ENCODE peak calls at places on chromosomes 12 and 14, in ten cellular contexts. One of them, this sample, is unnamed.

GRCh38 chr12:120357104-120357503 is 11.9 kb downstream of the MSI1 start:
- DNase-seq in SW480: no peak
- DNase-seq in stimulated activated CD4-positive, alpha-beta T cell treated with anti-CD3 and anti-CD28 coated beads, TNF-alpha, amount 100 ng/mL, for 4 hours: no peak
- DNase-seq in RCC 7860: no peak
- DNase-seq in transverse colon: no peak
- DNase-seq in astrocyte of the cerebellum: no peak
- DNase-seq in aorta: no peak
- DNase-seq in central memory CD8-positive, alpha-beta T cell: no peak
- DNase-seq in T-helper 1 cell: no peak
- DNase-seq in dermis blood vessel endothelial cell: no peak
- DNase-seq in this sample: no peak

GRCh38 chr14:73662439-73663056 is 17.8 kb downstream of the DNAL1 start:
- DNase-seq in SW480: peak
- DNase-seq in stimulated activated CD4-positive, alpha-beta T cell treated with anti-CD3 and anti-CD28 coated beads, TNF-alpha, amount 100 ng/mL, for 4 hours: no peak
- DNase-seq in RCC 7860: peak
- DNase-seq in transverse colon: no peak
- DNase-seq in astrocyte of the cerebellum: peak
- DNase-seq in aorta: no peak
- DNase-seq in central memory CD8-positive, alpha-beta T cell: no peak
- DNase-seq in T-helper 1 cell: no peak
- DNase-seq in dermis blood vessel endothelial cell: peak
- DNase-seq in this sample: no peak

GRCh38 chr12:32549675-32550079 is 129.4 kb upstream of the DNM1L start:
- DNase-seq in SW480: no peak
- DNase-seq in stimulated activated CD4-positive, alpha-beta T cell treated with anti-CD3 and anti-CD28 coated beads, TNF-alpha, amount 100 ng/mL, for 4 hours: no peak
- DNase-seq in RCC 7860: no peak
- DNase-seq in transverse colon: no peak
- DNase-seq in astrocyte of the cerebellum: no peak
- DNase-seq in aorta: no peak
- DNase-seq in central memory CD8-positive, alpha-beta T cell: no peak
- DNase-seq in T-helper 1 cell: no peak
- DNase-seq in dermis blood vessel endothelial cell: no peak
- DNase-seq in this sample: no peak

GRCh38 chr14:69610859-69611263 is 535 bp upstream of the SUSD6 start:
- DNase-seq in SW480: no peak
- DNase-seq in stimulated activated CD4-positive, alpha-beta T cell treated with anti-CD3 and anti-CD28 coated beads, TNF-alpha, amount 100 ng/mL, for 4 hours: no peak
- DNase-seq in RCC 7860: no peak
- DNase-seq in transverse colon: no peak
- DNase-seq in astrocyte of the cerebellum: no peak
- DNase-seq in aorta: no peak
- DNase-seq in central memory CD8-positive, alpha-beta T cell: no peak
- DNase-seq in T-helper 1 cell: no peak
- DNase-seq in dermis blood vessel endothelial cell: peak
- DNase-seq in this sample: no peak

GRCh38 chr12:130119241-130119861 is 42.9 kb upstream of the FZD10 start:
- DNase-seq in SW480: no peak
- DNase-seq in stimulated activated CD4-positive, alpha-beta T cell treated with anti-CD3 and anti-CD28 coated beads, TNF-alpha, amount 100 ng/mL, for 4 hours: no peak
- DNase-seq in RCC 7860: no peak
- DNase-seq in transverse colon: no peak
- DNase-seq in astrocyte of the cerebellum: no peak
- DNase-seq in aorta: no peak
- DNase-seq in central memory CD8-positive, alpha-beta T cell: no peak
- DNase-seq in T-helper 1 cell: no peak
- DNase-seq in dermis blood vessel endothelial cell: no peak
- DNase-seq in this sample: no peak

GRCh38 chr14:76953196-76953945 is 75.1 kb downstream of the IRF2BPL start:
- DNase-seq in SW480: peak
- DNase-seq in stimulated activated CD4-positive, alpha-beta T cell treated with anti-CD3 and anti-CD28 coated beads, TNF-alpha, amount 100 ng/mL, for 4 hours: peak
- DNase-seq in RCC 7860: peak
- DNase-seq in transverse colon: peak
- DNase-seq in astrocyte of the cerebellum: peak
- DNase-seq in aorta: peak
- DNase-seq in central memory CD8-positive, alpha-beta T cell: no peak
- DNase-seq in T-helper 1 cell: peak
- DNase-seq in dermis blood vessel endothelial cell: peak
- DNase-seq in this sample: peak

GRCh38 chr12:113109872-113110623 is 25.5 kb downstream of the RASAL1 start:
- DNase-seq in SW480: no peak
- DNase-seq in stimulated activated CD4-positive, alpha-beta T cell treated with anti-CD3 and anti-CD28 coated beads, TNF-alpha, amount 100 ng/mL, for 4 hours: no peak
- DNase-seq in RCC 7860: no peak
- DNase-seq in transverse colon: no peak
- DNase-seq in astrocyte of the cerebellum: no peak
- DNase-seq in aorta: no peak
- DNase-seq in central memory CD8-positive, alpha-beta T cell: no peak
- DNase-seq in T-helper 1 cell: no peak
- DNase-seq in dermis blood vessel endothelial cell: no peak
- DNase-seq in this sample: no peak

GRCh38 chr14:96090441-96091148 is 51.4 kb downstream of the C14orf132 start:
- DNase-seq in SW480: no peak
- DNase-seq in stimulated activated CD4-positive, alpha-beta T cell treated with anti-CD3 and anti-CD28 coated beads, TNF-alpha, amount 100 ng/mL, for 4 hours: no peak
- DNase-seq in RCC 7860: no peak
- DNase-seq in transverse colon: peak
- DNase-seq in astrocyte of the cerebellum: peak
- DNase-seq in aorta: peak
- DNase-seq in central memory CD8-positive, alpha-beta T cell: no peak
- DNase-seq in T-helper 1 cell: no peak
- DNase-seq in dermis blood vessel endothelial cell: no peak
- DNase-seq in this sample: peak

GRCh38 chr12:63967781-63968180 is 123.3 kb downstream of the SRGAP1 start:
- DNase-seq in SW480: no peak
- DNase-seq in stimulated activated CD4-positive, alpha-beta T cell treated with anti-CD3 and anti-CD28 coated beads, TNF-alpha, amount 100 ng/mL, for 4 hours: no peak
- DNase-seq in RCC 7860: no peak
- DNase-seq in transverse colon: no peak
- DNase-seq in astrocyte of the cerebellum: no peak
- DNase-seq in aorta: no peak
- DNase-seq in central memory CD8-positive, alpha-beta T cell: no peak
- DNase-seq in T-helper 1 cell: no peak
- DNase-seq in dermis blood vessel endothelial cell: peak
- DNase-seq in this sample: no peak

GRCh38 chr12:128644664-128645296 is 179.0 kb downstream of the SLC15A4 start:
- DNase-seq in SW480: peak
- DNase-seq in stimulated activated CD4-positive, alpha-beta T cell treated with anti-CD3 and anti-CD28 coated beads, TNF-alpha, amount 100 ng/mL, for 4 hours: no peak
- DNase-seq in RCC 7860: no peak
- DNase-seq in transverse colon: peak
- DNase-seq in astrocyte of the cerebellum: no peak
- DNase-seq in aorta: no peak
- DNase-seq in central memory CD8-positive, alpha-beta T cell: peak
- DNase-seq in T-helper 1 cell: no peak
- DNase-seq in dermis blood vessel endothelial cell: peak
- DNase-seq in this sample: no peak

GRCh38 chr14:74018029-74018703 is 922 bp downstream of the ENTPD5 start:
- DNase-seq in SW480: peak
- DNase-seq in stimulated activated CD4-positive, alpha-beta T cell treated with anti-CD3 and anti-CD28 coated beads, TNF-alpha, amount 100 ng/mL, for 4 hours: no peak
- DNase-seq in RCC 7860: peak
- DNase-seq in transverse colon: no peak
- DNase-seq in astrocyte of the cerebellum: peak
- DNase-seq in aorta: no peak
- DNase-seq in central memory CD8-positive, alpha-beta T cell: no peak
- DNase-seq in T-helper 1 cell: no peak
- DNase-seq in dermis blood vessel endothelial cell: peak
- DNase-seq in this sample: no peak

GRCh38 chr12:116092776-116093175 is 184.7 kb downstream of the MED13L start:
- DNase-seq in SW480: no peak
- DNase-seq in stimulated activated CD4-positive, alpha-beta T cell treated with anti-CD3 and anti-CD28 coated beads, TNF-alpha, amount 100 ng/mL, for 4 hours: no peak
- DNase-seq in RCC 7860: no peak
- DNase-seq in transverse colon: no peak
- DNase-seq in astrocyte of the cerebellum: no peak
- DNase-seq in aorta: no peak
- DNase-seq in central memory CD8-positive, alpha-beta T cell: no peak
- DNase-seq in T-helper 1 cell: no peak
- DNase-seq in dermis blood vessel endothelial cell: no peak
- DNase-seq in this sample: no peak

GRCh38 chr14:66509874-66510273 is 1.9 kb downstream of the GPHN start:
- DNase-seq in SW480: no peak
- DNase-seq in stimulated activated CD4-positive, alpha-beta T cell treated with anti-CD3 and anti-CD28 coated beads, TNF-alpha, amount 100 ng/mL, for 4 hours: no peak
- DNase-seq in RCC 7860: no peak
- DNase-seq in transverse colon: no peak
- DNase-seq in astrocyte of the cerebellum: no peak
- DNase-seq in aorta: no peak
- DNase-seq in central memory CD8-positive, alpha-beta T cell: no peak
- DNase-seq in T-helper 1 cell: no peak
- DNase-seq in dermis blood vessel endothelial cell: peak
- DNase-seq in this sample: no peak

GRCh38 chr12:122116707-122117535 is 38.4 kb downstream of the MLXIP start:
- DNase-seq in SW480: peak
- DNase-seq in stimulated activated CD4-positive, alpha-beta T cell treated with anti-CD3 and anti-CD28 coated beads, TNF-alpha, amount 100 ng/mL, for 4 hours: no peak
- DNase-seq in RCC 7860: no peak
- DNase-seq in transverse colon: peak
- DNase-seq in astrocyte of the cerebellum: no peak
- DNase-seq in aorta: peak
- DNase-seq in central memory CD8-positive, alpha-beta T cell: no peak
- DNase-seq in T-helper 1 cell: no peak
- DNase-seq in dermis blood vessel endothelial cell: no peak
- DNase-seq in this sample: no peak

GRCh38 chr14:85254718-85255117 is 275.2 kb upstream of the FLRT2 start:
- DNase-seq in SW480: no peak
- DNase-seq in stimulated activated CD4-positive, alpha-beta T cell treated with anti-CD3 and anti-CD28 coated beads, TNF-alpha, amount 100 ng/mL, for 4 hours: no peak
- DNase-seq in RCC 7860: no peak
- DNase-seq in transverse colon: no peak
- DNase-seq in astrocyte of the cerebellum: no peak
- DNase-seq in aorta: no peak
- DNase-seq in central memory CD8-positive, alpha-beta T cell: no peak
- DNase-seq in T-helper 1 cell: no peak
- DNase-seq in dermis blood vessel endothelial cell: no peak
- DNase-seq in this sample: no peak

GRCh38 chr12:49897276-49897675 is 6.4 kb downstream of the FAIM2 start:
- DNase-seq in SW480: no peak
- DNase-seq in stimulated activated CD4-positive, alpha-beta T cell treated with anti-CD3 and anti-CD28 coated beads, TNF-alpha, amount 100 ng/mL, for 4 hours: no peak
- DNase-seq in RCC 7860: no peak
- DNase-seq in transverse colon: no peak
- DNase-seq in astrocyte of the cerebellum: no peak
- DNase-seq in aorta: no peak
- DNase-seq in central memory CD8-positive, alpha-beta T cell: no peak
- DNase-seq in T-helper 1 cell: no peak
- DNase-seq in dermis blood vessel endothelial cell: no peak
- DNase-seq in this sample: no peak

GRCh38 chr14:87745507-87746118 is 247.4 kb downstream of the GALC start:
- DNase-seq in SW480: peak
- DNase-seq in stimulated activated CD4-positive, alpha-beta T cell treated with anti-CD3 and anti-CD28 coated beads, TNF-alpha, amount 100 ng/mL, for 4 hours: no peak
- DNase-seq in RCC 7860: peak
- DNase-seq in transverse colon: no peak
- DNase-seq in astrocyte of the cerebellum: peak
- DNase-seq in aorta: no peak
- DNase-seq in central memory CD8-positive, alpha-beta T cell: no peak
- DNase-seq in T-helper 1 cell: no peak
- DNase-seq in dermis blood vessel endothelial cell: peak
- DNase-seq in this sample: no peak

GRCh38 chr14:49461529-49462401 is 124.4 kb downstream of the RPS29 start:
- DNase-seq in SW480: peak
- DNase-seq in stimulated activated CD4-positive, alpha-beta T cell treated with anti-CD3 and anti-CD28 coated beads, TNF-alpha, amount 100 ng/mL, for 4 hours: no peak
- DNase-seq in RCC 7860: peak
- DNase-seq in transverse colon: peak
- DNase-seq in astrocyte of the cerebellum: peak
- DNase-seq in aorta: no peak
- DNase-seq in central memory CD8-positive, alpha-beta T cell: peak
- DNase-seq in T-helper 1 cell: peak
- DNase-seq in dermis blood vessel endothelial cell: peak
- DNase-seq in this sample: no peak

GRCh38 chr12:25557830-25558436 is 4.8 kb upstream of the LMNTD1 start:
- DNase-seq in SW480: peak
- DNase-seq in stimulated activated CD4-positive, alpha-beta T cell treated with anti-CD3 and anti-CD28 coated beads, TNF-alpha, amount 100 ng/mL, for 4 hours: no peak
- DNase-seq in RCC 7860: no peak
- DNase-seq in transverse colon: no peak
- DNase-seq in astrocyte of the cerebellum: peak
- DNase-seq in aorta: no peak
- DNase-seq in central memory CD8-positive, alpha-beta T cell: no peak
- DNase-seq in T-helper 1 cell: no peak
- DNase-seq in dermis blood vessel endothelial cell: peak
- DNase-seq in this sample: no peak

GRCh38 chr14:92546347-92547053 is 32.9 kb downstream of the RIN3 start:
- DNase-seq in SW480: no peak
- DNase-seq in stimulated activated CD4-positive, alpha-beta T cell treated with anti-CD3 and anti-CD28 coated beads, TNF-alpha, amount 100 ng/mL, for 4 hours: no peak
- DNase-seq in RCC 7860: peak
- DNase-seq in transverse colon: no peak
- DNase-seq in astrocyte of the cerebellum: no peak
- DNase-seq in aorta: peak
- DNase-seq in central memory CD8-positive, alpha-beta T cell: no peak
- DNase-seq in T-helper 1 cell: no peak
- DNase-seq in dermis blood vessel endothelial cell: peak
- DNase-seq in this sample: no peak

GRCh38 chr12:91818236-91819131 is 327.2 kb downstream of the BTG1 start:
- DNase-seq in SW480: no peak
- DNase-seq in stimulated activated CD4-positive, alpha-beta T cell treated with anti-CD3 and anti-CD28 coated beads, TNF-alpha, amount 100 ng/mL, for 4 hours: no peak
- DNase-seq in RCC 7860: no peak
- DNase-seq in transverse colon: no peak
- DNase-seq in astrocyte of the cerebellum: no peak
- DNase-seq in aorta: no peak
- DNase-seq in central memory CD8-positive, alpha-beta T cell: no peak
- DNase-seq in T-helper 1 cell: no peak
- DNase-seq in dermis blood vessel endothelial cell: no peak
- DNase-seq in this sample: no peak